ENCODE peak calls at places on chromosomes 1 and 21, in four cellular contexts. W, L, R and S are unnamed samples.

GRCh38 chr21:43928726-43929125 is 63.7 kb downstream of the AGPAT3 start:
- DNase-seq in R (no peak), L (no peak), W (no peak), S (no peak)

GRCh38 chr1:186183970-186184628 is 191.0 kb downstream of the TPR start:
- DNase-seq in L (no peak), W (no peak), R (no peak), S (no peak)

GRCh38 chr1:189563784-189564183 is 913.9 kb downstream of the BRINP3 start:
- DNase-seq in R (no peak), L (no peak), W (no peak), S (no peak)

GRCh38 chr1:186535388-186536133 is 74.6 kb upstream of the PDC start:
- DNase-seq in R (no peak), W (no peak), L (no peak), S (no peak)

GRCh38 chr1:224670506-224670905 is 54.4 kb downstream of the CNIH3 start:
- DNase-seq in R (no peak), W (no peak), L (no peak), S (no peak)

GRCh38 chr1:167943541-167943940 is 6.7 kb upstream of the MPC2 start:
- DNase-seq in L (no peak), W (no peak), R (no peak), S (no peak)

GRCh38 chr1:40383095-40383487 is 9.6 kb downstream of the SMAP2 start:
- DNase-seq in R (peak), L (no peak), W (no peak), S (no peak)

GRCh38 chr1:1777510-1777909 is 760 bp downstream of the NADK start:
- DNase-seq in L (peak), R (no peak), W (no peak), S (no peak)

GRCh38 chr1:87715052-87715451 is 386.4 kb downstream of the LMO4 start:
- DNase-seq in R (no peak), W (no peak), L (no peak), S (no peak)

GRCh38 chr1:109025691-109026090 is 16.2 kb downstream of the WDR47 start:
- DNase-seq in W (no peak), L (no peak), R (no peak), S (no peak)

GRCh38 chr1:41313661-41314131 is 47.5 kb upstream of the FOXO6 start:
- DNase-seq in L (peak), R (no peak), W (peak), S (no peak)

GRCh38 chr1:230476622-230477003 is 50.5 kb upstream of the PGBD5 start:
- DNase-seq in R (no peak), W (no peak), L (no peak), S (no peak)

GRCh38 chr1:151693057-151693651 is 23.4 kb downstream of the CELF3 start:
- DNase-seq in W (no peak), R (no peak), L (no peak), S (no peak)

GRCh38 chr1:87951852-87952251 is 623.2 kb downstream of the LMO4 start:
- DNase-seq in L (no peak), R (no peak), W (no peak), S (no peak)

GRCh38 chr1:201582261-201582951 is 43.5 kb downstream of the NAV1 start:
- DNase-seq in R (no peak), L (peak), W (no peak), S (no peak)

DNA sequence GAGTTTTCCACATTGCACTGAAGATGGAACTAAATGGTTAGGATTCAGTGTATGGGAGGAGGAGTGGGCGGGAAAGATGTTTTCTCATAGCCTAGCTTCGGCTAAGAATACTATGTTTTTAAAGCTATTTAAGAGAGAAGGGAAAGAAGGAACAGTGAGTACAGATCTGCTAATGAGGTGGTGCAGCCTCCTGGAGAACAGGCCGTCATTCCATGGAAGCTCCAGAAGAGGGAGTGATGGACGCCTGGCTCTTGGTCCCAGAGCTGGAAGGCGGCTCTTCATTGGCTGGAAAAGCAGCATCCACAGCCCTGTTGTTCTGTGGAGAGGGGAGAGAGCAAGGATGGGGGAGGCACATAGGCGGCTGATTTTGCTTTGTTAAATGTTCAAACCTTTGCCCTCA is 6.9 kb downstream of the CAMK1G start:
- DNase-seq in W (no peak), R (no peak), L (no peak), S (no peak)
- TF ChIP-seq CTCF in W (peak), R (peak), L (no peak), S (peak)

GRCh38 chr1:211944733-211945500 is 90.4 kb downstream of the INTS7 start:
- DNase-seq in W (no peak), R (peak), L (peak), S (no peak)
- TF ChIP-seq CTCF in W (peak), R (peak), L (peak), S (peak)

GRCh38 chr1:81617308-81618027 is 183.3 kb upstream of the ADGRL2 start:
- DNase-seq in L (no peak), R (no peak), W (no peak), S (no peak)
- TF ChIP-seq CTCF in L (no peak), R (no peak), W (no peak), S (no peak)

GRCh38 chr1:161227196-161227871 is 1.5 kb downstream of the TOMM40L start:
- DNase-seq in W (peak), R (peak), L (peak), S (peak)

GRCh38 chr1:161226759-161227158 is 899 bp downstream of the TOMM40L start:
- DNase-seq in R (no peak), L (no peak), W (no peak), S (no peak)

GRCh38 chr1:161228032-161228431 is 2.2 kb downstream of the TOMM40L start:
- DNase-seq in W (no peak), R (peak), L (no peak), S (no peak)

GRCh38 chr1:161230762-161231161 is 4.9 kb downstream of the TOMM40L start:
- DNase-seq in W (no peak), L (no peak), R (no peak), S (no peak)

GRCh38 chr1:161229896-161230295 is 4.0 kb downstream of the TOMM40L start:
- DNase-seq in L (no peak), R (no peak), W (no peak), S (no peak)
- TF ChIP-seq CTCF in L (no peak), R (no peak), W (no peak), S (peak)